ENCODE peak calls at places on chromosomes 3 and 15, in nine cellular contexts. J, R, B, P, L, S, O, U and V are unnamed samples.

GRCh38 chr3:137217733-137218132 is 259.9 kb downstream of the IL20RB start:
- DNase-seq in P (no peak), S (no peak), J (no peak), U (no peak), L (no peak), O (no peak), B (no peak), R (no peak), V (no peak)

GRCh38 chr3:32414527-32415202 is 23.0 kb downstream of the CMTM7 start:
- DNase-seq in B (no peak), O (peak), S (no peak), U (peak), P (no peak), R (no peak), J (no peak), L (peak), V (no peak)

GRCh38 chr3:131193671-131194291 is 167.1 kb downstream of the NEK11 start:
- DNase-seq in P (no peak), S (no peak), J (no peak), R (no peak), L (no peak), U (no peak), B (peak), O (no peak), V (no peak)

GRCh38 chr3:157142315-157142714 is 17.6 kb downstream of the CCNL1 start:
- DNase-seq in U (no peak), O (no peak), L (no peak), J (no peak), B (no peak), R (no peak), S (no peak), P (no peak), V (no peak)

GRCh38 chr15:61315471-61315870 is 86.4 kb upstream of the RORA start:
- DNase-seq in S (no peak), P (no peak), L (no peak), B (no peak), J (no peak), O (no peak), U (no peak), R (no peak), V (no peak)

GRCh38 chr15:73809728-73810501 is 56.8 kb upstream of the INSYN1 start:
- DNase-seq in R (no peak), S (peak), B (peak), P (no peak), O (no peak), L (no peak), J (no peak), U (no peak), V (no peak)

GRCh38 chr3:155391583-155391982 is 98.1 kb upstream of the STRIT1 start:
- DNase-seq in B (peak), L (no peak), J (peak), S (no peak), U (peak), O (no peak), P (no peak), R (no peak), V (no peak)

GRCh38 chr3:137134431-137134830 is 176.6 kb downstream of the IL20RB start:
- DNase-seq in P (no peak), B (no peak), J (no peak), U (no peak), S (no peak), L (no peak), O (no peak), R (no peak), V (no peak)

GRCh38 chr15:79154491-79155182 is 64.1 kb upstream of the RASGRF1 start:
- DNase-seq in R (no peak), S (no peak), U (no peak), P (no peak), L (no peak), B (peak), O (no peak), J (no peak), V (no peak)

GRCh38 chr15:75368689-75369239 is 357 bp upstream of the MAN2C1 start:
- DNase-seq in R (no peak), B (peak), P (no peak), O (no peak), S (no peak), J (no peak), U (no peak), L (no peak), V (no peak)